ENCODE peak calls at places on chromosomes 12 and 14, in seven cellular contexts. One of them, this sample, is unnamed.

GRCh38 chr14:89228921-89229639 is 188.0 kb downstream of the FOXN3 start:
- DNase-seq in pancreas: no peak
- DNase-seq in tibial nerve: no peak
- DNase-seq in dorsolateral prefrontal cortex: no peak
- DNase-seq in brain microvascular endothelial cell: no peak
- DNase-seq in lower lobe of right lung: no peak
- DNase-seq in kidney epithelial cell: no peak
- DNase-seq in this sample: no peak

GRCh38 chr12:1289371-1290155 is 298.5 kb downstream of the ERC1 start:
- DNase-seq in pancreas: no peak
- DNase-seq in tibial nerve: no peak
- DNase-seq in dorsolateral prefrontal cortex: no peak
- DNase-seq in brain microvascular endothelial cell: no peak
- DNase-seq in lower lobe of right lung: no peak
- DNase-seq in kidney epithelial cell: no peak
- DNase-seq in this sample: no peak

GRCh38 chr12:115691123-115691522 is 586.4 kb downstream of the MED13L start:
- DNase-seq in pancreas: no peak
- DNase-seq in tibial nerve: no peak
- DNase-seq in dorsolateral prefrontal cortex: no peak
- DNase-seq in brain microvascular endothelial cell: no peak
- DNase-seq in lower lobe of right lung: no peak
- DNase-seq in kidney epithelial cell: no peak
- DNase-seq in this sample: no peak

GRCh38 chr12:18696971-18697602 is 40.7 kb downstream of the PLCZ1 start:
- DNase-seq in pancreas: no peak
- DNase-seq in tibial nerve: no peak
- DNase-seq in dorsolateral prefrontal cortex: no peak
- DNase-seq in brain microvascular endothelial cell: peak; percentile 39
- DNase-seq in lower lobe of right lung: no peak
- DNase-seq in kidney epithelial cell: no peak
- DNase-seq in this sample: no peak

GRCh38 chr12:71092290-71092689 is 65.5 kb downstream of the TSPAN8 start:
- DNase-seq in pancreas: no peak
- DNase-seq in tibial nerve: no peak
- DNase-seq in dorsolateral prefrontal cortex: no peak
- DNase-seq in brain microvascular endothelial cell: peak; percentile 49
- DNase-seq in lower lobe of right lung: no peak
- DNase-seq in kidney epithelial cell: no peak
- DNase-seq in this sample: no peak

GRCh38 chr14:60724080-60724618 is at the start of gene SIX4:
- DNase-seq in pancreas: peak; percentile 86
- DNase-seq in tibial nerve: peak; percentile 14
- DNase-seq in dorsolateral prefrontal cortex: peak; percentile 82
- DNase-seq in brain microvascular endothelial cell: peak; percentile 84
- DNase-seq in lower lobe of right lung: peak; percentile 71
- DNase-seq in kidney epithelial cell: peak; percentile 37
- DNase-seq in this sample: peak; percentile 90

GRCh38 chr14:99733551-99734405 is 49.7 kb downstream of the CYP46A1 start:
- DNase-seq in pancreas: peak; percentile 38
- DNase-seq in tibial nerve: peak; percentile 35
- DNase-seq in dorsolateral prefrontal cortex: no peak
- DNase-seq in brain microvascular endothelial cell: no peak
- DNase-seq in lower lobe of right lung: peak; percentile 76
- DNase-seq in kidney epithelial cell: no peak
- DNase-seq in this sample: no peak

GRCh38 chr14:88612981-88613380 is 50.1 kb downstream of the ZC3H14 start:
- DNase-seq in pancreas: no peak
- DNase-seq in tibial nerve: no peak
- DNase-seq in dorsolateral prefrontal cortex: no peak
- DNase-seq in brain microvascular endothelial cell: no peak
- DNase-seq in lower lobe of right lung: no peak
- DNase-seq in kidney epithelial cell: no peak
- DNase-seq in this sample: no peak

GRCh38 chr12:93784339-93785086 is 107.3 kb downstream of the CRADD start:
- DNase-seq in pancreas: no peak
- DNase-seq in tibial nerve: peak; percentile 30
- DNase-seq in dorsolateral prefrontal cortex: no peak
- DNase-seq in brain microvascular endothelial cell: peak; percentile 63
- DNase-seq in lower lobe of right lung: no peak
- DNase-seq in kidney epithelial cell: peak; percentile 39
- DNase-seq in this sample: no peak

GRCh38 chr12:54680374-54680773 is 32.2 kb upstream of the DCD start:
- DNase-seq in pancreas: no peak
- DNase-seq in tibial nerve: no peak
- DNase-seq in dorsolateral prefrontal cortex: no peak
- DNase-seq in brain microvascular endothelial cell: peak; percentile 27
- DNase-seq in lower lobe of right lung: no peak
- DNase-seq in kidney epithelial cell: no peak
- DNase-seq in this sample: no peak

GRCh38 chr12:114046236-114046998 is 80.3 kb upstream of the RBM19 start:
- DNase-seq in pancreas: no peak
- DNase-seq in tibial nerve: no peak
- DNase-seq in dorsolateral prefrontal cortex: no peak
- DNase-seq in brain microvascular endothelial cell: no peak
- DNase-seq in lower lobe of right lung: no peak
- DNase-seq in kidney epithelial cell: no peak
- DNase-seq in this sample: no peak

GRCh38 chr14:73457050-73457934 is 1.1 kb downstream of the NUMB start:
- DNase-seq in pancreas: peak; percentile 49
- DNase-seq in tibial nerve: no peak
- DNase-seq in dorsolateral prefrontal cortex: peak; percentile 34
- DNase-seq in brain microvascular endothelial cell: no peak
- DNase-seq in lower lobe of right lung: peak; percentile 63
- DNase-seq in kidney epithelial cell: no peak
- DNase-seq in this sample: peak; percentile 83

GRCh38 chr14:53306926-53307325 is 153.8 kb upstream of the DDHD1 start:
- DNase-seq in pancreas: no peak
- DNase-seq in tibial nerve: no peak
- DNase-seq in dorsolateral prefrontal cortex: peak; percentile 15
- DNase-seq in brain microvascular endothelial cell: peak; percentile 15
- DNase-seq in lower lobe of right lung: no peak
- DNase-seq in kidney epithelial cell: peak; percentile 16
- DNase-seq in this sample: no peak

GRCh38 chr12:8837291-8837690 is 14.9 kb downstream of the A2ML1 start:
- DNase-seq in pancreas: no peak
- DNase-seq in tibial nerve: no peak
- DNase-seq in dorsolateral prefrontal cortex: no peak
- DNase-seq in brain microvascular endothelial cell: no peak
- DNase-seq in lower lobe of right lung: no peak
- DNase-seq in kidney epithelial cell: no peak
- DNase-seq in this sample: no peak

GRCh38 chr14:97459180-97459579 is 662.0 kb downstream of the VRK1 start:
- DNase-seq in pancreas: no peak
- DNase-seq in tibial nerve: no peak
- DNase-seq in dorsolateral prefrontal cortex: no peak
- DNase-seq in brain microvascular endothelial cell: no peak
- DNase-seq in lower lobe of right lung: no peak
- DNase-seq in kidney epithelial cell: no peak
- DNase-seq in this sample: no peak

GRCh38 chr12:57128519-57129247 is 400 bp downstream of the LRP1 start:
- DNase-seq in pancreas: no peak
- DNase-seq in tibial nerve: no peak
- DNase-seq in dorsolateral prefrontal cortex: no peak
- DNase-seq in brain microvascular endothelial cell: no peak
- DNase-seq in lower lobe of right lung: no peak
- DNase-seq in kidney epithelial cell: no peak
- DNase-seq in this sample: no peak

GRCh38 chr14:90587918-90588317 is 191.1 kb downstream of the CALM1 start:
- DNase-seq in pancreas: no peak
- DNase-seq in tibial nerve: no peak
- DNase-seq in dorsolateral prefrontal cortex: no peak
- DNase-seq in brain microvascular endothelial cell: no peak
- DNase-seq in lower lobe of right lung: no peak
- DNase-seq in kidney epithelial cell: no peak
- DNase-seq in this sample: no peak

GRCh38 chr12:3135522-3136461 is 58.6 kb downstream of the TSPAN9 start:
- DNase-seq in pancreas: no peak
- DNase-seq in tibial nerve: no peak
- DNase-seq in dorsolateral prefrontal cortex: peak; percentile 77
- DNase-seq in brain microvascular endothelial cell: peak; percentile 61
- DNase-seq in lower lobe of right lung: no peak
- DNase-seq in kidney epithelial cell: no peak
- DNase-seq in this sample: no peak

GRCh38 chr14:93857500-93857899 is 69.2 kb upstream of the PRIMA1 start:
- DNase-seq in pancreas: no peak
- DNase-seq in tibial nerve: no peak
- DNase-seq in dorsolateral prefrontal cortex: peak; percentile 54
- DNase-seq in brain microvascular endothelial cell: no peak
- DNase-seq in lower lobe of right lung: no peak
- DNase-seq in kidney epithelial cell: no peak
- DNase-seq in this sample: no peak

GRCh38 chr12:51923506-51924365 is 16.4 kb downstream of the ACVRL1 start:
- DNase-seq in pancreas: no peak
- DNase-seq in tibial nerve: peak; percentile 39
- DNase-seq in dorsolateral prefrontal cortex: no peak
- DNase-seq in brain microvascular endothelial cell: no peak
- DNase-seq in lower lobe of right lung: peak; percentile 77
- DNase-seq in kidney epithelial cell: no peak
- DNase-seq in this sample: no peak

GRCh38 chr12:95303476-95303875 is 85.9 kb downstream of the VEZT start:
- DNase-seq in pancreas: no peak
- DNase-seq in tibial nerve: no peak
- DNase-seq in dorsolateral prefrontal cortex: no peak
- DNase-seq in brain microvascular endothelial cell: no peak
- DNase-seq in lower lobe of right lung: no peak
- DNase-seq in kidney epithelial cell: no peak
- DNase-seq in this sample: no peak

GRCh38 chr12:1281683-1282366 is 290.8 kb downstream of the ERC1 start:
- DNase-seq in pancreas: no peak
- DNase-seq in tibial nerve: no peak
- DNase-seq in dorsolateral prefrontal cortex: no peak
- DNase-seq in brain microvascular endothelial cell: peak; percentile 70
- DNase-seq in lower lobe of right lung: no peak
- DNase-seq in kidney epithelial cell: no peak
- DNase-seq in this sample: no peak

GRCh38 chr12:6311822-6312528 is 1.5 kb downstream of the PLEKHG6 start:
- DNase-seq in pancreas: no peak
- DNase-seq in tibial nerve: no peak
- DNase-seq in dorsolateral prefrontal cortex: no peak
- DNase-seq in brain microvascular endothelial cell: no peak
- DNase-seq in lower lobe of right lung: no peak
- DNase-seq in kidney epithelial cell: no peak
- DNase-seq in this sample: no peak

GRCh38 chr14:77026930-77027537 is 1.5 kb downstream of the IRF2BPL start:
- DNase-seq in pancreas: no peak
- DNase-seq in tibial nerve: no peak
- DNase-seq in dorsolateral prefrontal cortex: peak; percentile 45
- DNase-seq in brain microvascular endothelial cell: no peak
- DNase-seq in lower lobe of right lung: peak; percentile 77
- DNase-seq in kidney epithelial cell: no peak
- DNase-seq in this sample: no peak

GRCh38 chr14:38605193-38606114 is 349.6 kb upstream of the CLEC14A start:
- DNase-seq in pancreas: no peak
- DNase-seq in tibial nerve: no peak
- DNase-seq in dorsolateral prefrontal cortex: no peak
- DNase-seq in brain microvascular endothelial cell: no peak
- DNase-seq in lower lobe of right lung: no peak
- DNase-seq in kidney epithelial cell: no peak
- DNase-seq in this sample: no peak
- TF ChIP-seq CTCF in pancreas: no peak
- TF ChIP-seq CTCF in tibial nerve: no peak
- TF ChIP-seq CTCF in dorsolateral prefrontal cortex: no peak
- TF ChIP-seq CTCF in brain microvascular endothelial cell: no peak
- TF ChIP-seq CTCF in lower lobe of right lung: no peak
- TF ChIP-seq CTCF in kidney epithelial cell: no peak
- TF ChIP-seq CTCF in this sample: no peak

DNA sequence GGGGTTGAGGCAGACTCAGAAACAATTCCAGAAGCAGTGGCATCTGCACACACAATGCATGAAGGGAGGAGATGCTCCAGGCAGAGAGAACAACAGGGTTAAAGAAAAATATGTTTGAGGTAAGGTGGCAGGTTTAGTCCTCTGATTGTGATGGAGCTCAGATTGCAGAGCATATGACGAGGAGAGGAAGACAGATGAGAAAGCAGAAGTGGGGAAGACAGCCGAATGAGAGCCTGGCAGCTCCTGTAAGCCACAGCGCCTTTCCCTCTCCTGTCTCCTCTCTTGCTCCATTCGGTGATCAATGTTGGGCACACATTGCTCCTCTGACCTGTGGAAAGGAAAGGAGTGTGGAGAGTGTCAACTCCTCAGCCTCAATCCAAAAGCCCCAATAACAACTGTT is 372.2 kb downstream of the GXYLT1 start:
- DNase-seq in pancreas: no peak
- DNase-seq in tibial nerve: no peak
- DNase-seq in dorsolateral prefrontal cortex: no peak
- DNase-seq in brain microvascular endothelial cell: no peak
- DNase-seq in lower lobe of right lung: no peak
- DNase-seq in kidney epithelial cell: no peak
- DNase-seq in this sample: no peak
- TF ChIP-seq CTCF in pancreas: no peak
- TF ChIP-seq CTCF in tibial nerve: no peak
- TF ChIP-seq CTCF in dorsolateral prefrontal cortex: no peak
- TF ChIP-seq CTCF in brain microvascular endothelial cell: no peak
- TF ChIP-seq CTCF in lower lobe of right lung: no peak
- TF ChIP-seq CTCF in kidney epithelial cell: no peak
- TF ChIP-seq CTCF in this sample: no peak

DNA sequence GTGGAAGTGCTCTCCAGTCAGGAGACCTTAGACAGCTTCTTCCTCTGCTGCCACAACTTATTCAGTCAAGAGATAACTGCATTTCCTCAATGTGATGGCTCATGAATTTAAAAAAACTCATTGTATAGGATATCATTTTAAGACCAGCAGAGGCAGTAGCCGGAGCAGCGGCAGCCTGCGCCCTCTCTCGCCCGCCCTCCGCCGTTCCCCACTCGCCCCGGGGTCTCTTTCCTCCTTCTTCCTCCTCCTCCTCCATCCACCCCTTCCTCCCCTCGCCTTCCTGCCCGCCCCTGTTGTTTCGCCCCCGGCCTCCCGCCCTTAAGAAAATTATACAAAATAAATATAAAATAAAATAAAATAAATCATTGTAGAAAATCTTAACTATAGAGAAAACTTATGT is 687.6 kb downstream of the FLRT2 start:
- DNase-seq in pancreas: no peak
- DNase-seq in tibial nerve: no peak
- DNase-seq in dorsolateral prefrontal cortex: no peak
- DNase-seq in brain microvascular endothelial cell: no peak
- DNase-seq in lower lobe of right lung: no peak
- DNase-seq in kidney epithelial cell: no peak
- DNase-seq in this sample: no peak
- TF ChIP-seq CTCF in pancreas: no peak
- TF ChIP-seq CTCF in tibial nerve: no peak
- TF ChIP-seq CTCF in dorsolateral prefrontal cortex: no peak
- TF ChIP-seq CTCF in brain microvascular endothelial cell: no peak
- TF ChIP-seq CTCF in lower lobe of right lung: no peak
- TF ChIP-seq CTCF in kidney epithelial cell: no peak
- TF ChIP-seq CTCF in this sample: no peak

DNA sequence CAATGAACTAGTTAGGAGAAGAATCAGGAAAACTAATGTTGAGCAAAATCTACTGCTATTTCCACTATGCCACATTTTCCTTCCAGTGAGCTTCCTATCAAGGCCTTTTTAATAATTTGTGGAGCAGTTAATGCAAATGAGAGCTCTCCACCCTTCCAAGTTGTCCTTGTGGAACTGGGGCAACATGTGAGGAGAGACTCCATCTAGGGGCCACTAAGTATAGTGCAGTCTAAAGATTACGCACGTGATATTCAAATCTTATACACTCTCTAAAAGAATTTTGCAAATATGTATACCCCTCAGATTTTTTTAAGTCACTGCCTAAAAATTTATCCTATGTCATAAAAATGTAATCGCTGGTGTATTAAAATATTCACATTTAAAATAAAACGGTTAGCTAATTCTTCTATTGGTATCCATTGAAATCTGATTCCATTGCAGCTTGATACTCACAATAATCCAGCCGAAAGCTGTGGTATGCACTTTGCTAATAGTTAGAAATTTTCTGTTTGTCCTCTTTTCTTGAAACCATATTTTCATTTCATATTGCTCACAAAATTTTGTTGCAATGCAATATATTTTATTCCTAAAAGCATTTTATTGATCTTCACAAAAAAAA is 100.1 kb downstream of the PAH start:
- DNase-seq in pancreas: no peak
- DNase-seq in tibial nerve: no peak
- DNase-seq in dorsolateral prefrontal cortex: no peak
- DNase-seq in brain microvascular endothelial cell: peak; percentile 18
- DNase-seq in lower lobe of right lung: no peak
- DNase-seq in kidney epithelial cell: no peak
- DNase-seq in this sample: no peak
- TF ChIP-seq CTCF in pancreas: peak; percentile 27
- TF ChIP-seq CTCF in tibial nerve: peak; percentile 58
- TF ChIP-seq CTCF in dorsolateral prefrontal cortex: peak; percentile 44
- TF ChIP-seq CTCF in brain microvascular endothelial cell: peak; percentile 65
- TF ChIP-seq CTCF in lower lobe of right lung: peak; percentile 57
- TF ChIP-seq CTCF in kidney epithelial cell: peak; percentile 74
- TF ChIP-seq CTCF in this sample: peak; percentile 71